ENCODE peak calls at places on chromosome 3, in four cellular contexts. One of them, this sample, is unnamed.

GRCh38 chr3:165770781-165771180 is 66.4 kb downstream of the BCHE start:
- DNase-seq in astrocyte of the spinal cord: peak; percentile 55
- DNase-seq in left lung: no peak
- DNase-seq in adrenal gland: no peak
- DNase-seq in this sample: peak; percentile 0

GRCh38 chr3:52136513-52136912 is 17.7 kb downstream of the POC1A start:
- DNase-seq in astrocyte of the spinal cord: peak; percentile 9
- DNase-seq in left lung: no peak
- DNase-seq in adrenal gland: no peak
- DNase-seq in this sample: no peak

GRCh38 chr3:161084277-161084676 is 20.9 kb downstream of the B3GALNT1 start:
- DNase-seq in left lung: no peak
- DNase-seq in astrocyte of the spinal cord: no peak
- DNase-seq in adrenal gland: no peak
- DNase-seq in this sample: no peak

GRCh38 chr3:152745677-152746076 is 89.3 kb upstream of the P2RY1 start:
- DNase-seq in adrenal gland: no peak
- DNase-seq in astrocyte of the spinal cord: no peak
- DNase-seq in left lung: no peak
- DNase-seq in this sample: no peak

GRCh38 chr3:37862712-37863551 is 1.3 kb downstream of the CTDSPL start:
- DNase-seq in astrocyte of the spinal cord: peak; percentile 48
- DNase-seq in left lung: no peak
- DNase-seq in adrenal gland: peak; percentile 25
- DNase-seq in this sample: peak; percentile 41

GRCh38 chr3:148710665-148711064 is 13.0 kb downstream of the AGTR1 start:
- DNase-seq in adrenal gland: no peak
- DNase-seq in left lung: no peak
- DNase-seq in astrocyte of the spinal cord: no peak
- DNase-seq in this sample: no peak

GRCh38 chr3:186849392-186849975 is 7.0 kb downstream of the ADIPOQ start:
- DNase-seq in astrocyte of the spinal cord: peak; percentile 56
- DNase-seq in adrenal gland: no peak
- DNase-seq in left lung: no peak
- DNase-seq in this sample: peak; percentile 38

GRCh38 chr3:158103956-158104338 is 2.3 kb downstream of the SHOX2 start:
- DNase-seq in adrenal gland: no peak
- DNase-seq in astrocyte of the spinal cord: no peak
- DNase-seq in left lung: no peak
- DNase-seq in this sample: no peak

GRCh38 chr3:51874889-51875288 is 512 bp downstream of the IQCF5 start:
- DNase-seq in left lung: no peak
- DNase-seq in astrocyte of the spinal cord: no peak
- DNase-seq in adrenal gland: no peak
- DNase-seq in this sample: no peak

GRCh38 chr3:168139947-168140346 is 44.2 kb upstream of the GOLIM4 start:
- DNase-seq in astrocyte of the spinal cord: no peak
- DNase-seq in left lung: no peak
- DNase-seq in adrenal gland: no peak
- DNase-seq in this sample: no peak

GRCh38 chr3:127226451-127226850 is 33.5 kb downstream of the PRR23E start:
- DNase-seq in adrenal gland: no peak
- DNase-seq in astrocyte of the spinal cord: no peak
- DNase-seq in left lung: no peak
- DNase-seq in this sample: no peak

GRCh38 chr3:182364723-182365650 is 428.3 kb upstream of the ATP11B start:
- DNase-seq in left lung: no peak
- DNase-seq in adrenal gland: no peak
- DNase-seq in astrocyte of the spinal cord: peak; percentile 92
- DNase-seq in this sample: no peak

GRCh38 chr3:194688207-194688711 is 2.6 kb downstream of the FAM43A start:
- DNase-seq in adrenal gland: no peak
- DNase-seq in astrocyte of the spinal cord: peak; percentile 29
- DNase-seq in left lung: peak; percentile 41
- DNase-seq in this sample: peak; percentile 59

GRCh38 chr3:132777171-132777570 is 55.0 kb upstream of the NPHP3 start:
- DNase-seq in adrenal gland: no peak
- DNase-seq in left lung: no peak
- DNase-seq in astrocyte of the spinal cord: no peak
- DNase-seq in this sample: no peak

GRCh38 chr3:86867990-86868389 is 123.0 kb downstream of the VGLL3 start:
- DNase-seq in left lung: no peak
- DNase-seq in astrocyte of the spinal cord: peak; percentile 53
- DNase-seq in adrenal gland: no peak
- DNase-seq in this sample: peak; percentile 40

GRCh38 chr3:184176377-184177330 is 2.0 kb downstream of the AP2M1 start:
- DNase-seq in adrenal gland: peak; percentile 91
- DNase-seq in astrocyte of the spinal cord: peak; percentile 98
- DNase-seq in left lung: peak; percentile 76
- DNase-seq in this sample: peak; percentile 98

GRCh38 chr3:153162513-153163348 is 705 bp downstream of the RAP2B start:
- DNase-seq in adrenal gland: peak; percentile 34
- DNase-seq in astrocyte of the spinal cord: peak; percentile 40
- DNase-seq in left lung: peak; percentile 52
- DNase-seq in this sample: peak; percentile 47

DNA sequence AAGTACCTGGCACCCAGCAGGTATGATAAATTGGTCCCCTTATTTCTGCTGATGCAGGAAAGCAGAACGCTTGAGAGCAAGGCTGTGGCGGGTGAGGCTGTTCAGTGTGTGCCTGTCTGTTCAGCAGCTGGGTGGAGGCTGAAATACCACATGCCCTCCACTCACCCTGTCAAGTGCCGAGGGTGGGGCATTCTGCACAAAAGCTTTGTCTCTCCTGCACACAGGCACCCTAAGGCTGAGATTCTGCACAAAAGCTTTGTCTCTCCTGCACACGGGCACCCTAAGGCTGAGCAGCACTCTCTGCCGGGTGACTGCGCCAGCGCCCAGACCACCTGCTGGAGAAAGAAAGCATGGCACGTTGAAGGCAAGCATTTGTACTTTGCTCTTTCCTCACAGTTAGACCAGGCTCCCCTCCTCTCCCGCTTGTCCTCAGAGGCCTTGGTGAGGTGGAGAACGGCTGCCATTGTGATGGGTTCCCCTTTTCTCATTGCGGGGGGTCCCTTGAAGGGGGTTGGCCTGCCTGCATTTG is 97.5 kb downstream of the BDH1 start:
- DNase-seq in adrenal gland: no peak
- DNase-seq in left lung: no peak
- DNase-seq in astrocyte of the spinal cord: no peak
- DNase-seq in this sample: no peak
- TF ChIP-seq CTCF in adrenal gland: peak; percentile 12
- TF ChIP-seq CTCF in left lung: peak; percentile 19
- TF ChIP-seq CTCF in astrocyte of the spinal cord: peak; percentile 28
- TF ChIP-seq CTCF in this sample: peak; percentile 4

DNA sequence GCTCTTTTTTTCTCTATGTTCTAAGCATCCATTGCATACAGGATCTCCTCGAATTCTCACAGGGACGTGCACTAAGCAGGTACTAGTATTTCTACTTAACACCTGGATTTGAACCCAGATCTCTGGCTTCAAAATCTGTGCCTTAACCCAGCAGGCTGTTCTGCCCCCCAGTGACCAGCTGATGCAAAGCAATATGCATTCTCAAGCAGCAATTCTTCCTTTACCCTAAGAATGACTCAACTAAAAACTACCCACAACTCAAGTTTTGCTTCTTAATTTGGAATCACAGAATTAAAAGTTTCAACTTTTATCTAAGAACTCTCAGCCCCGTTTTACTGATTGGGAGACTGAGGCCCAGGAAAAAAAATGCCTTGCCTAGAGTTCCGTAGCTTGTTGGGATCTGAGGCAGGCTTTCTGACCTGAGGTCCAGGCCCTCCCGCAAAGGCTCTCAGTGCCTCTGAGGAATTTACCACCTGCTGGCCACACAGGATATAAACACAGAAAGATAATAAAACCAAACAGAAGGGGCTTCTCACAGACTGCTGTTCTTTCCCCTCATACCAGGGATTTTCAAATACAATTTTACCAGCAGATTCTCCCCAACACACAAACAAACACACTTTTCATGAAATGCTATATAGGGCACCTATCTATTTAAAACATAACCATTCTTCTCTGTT is 115.4 kb upstream of the RAD18 start:
- DNase-seq in adrenal gland: no peak
- DNase-seq in astrocyte of the spinal cord: no peak
- DNase-seq in left lung: no peak
- DNase-seq in this sample: no peak
- TF ChIP-seq CTCF in adrenal gland: no peak
- TF ChIP-seq CTCF in astrocyte of the spinal cord: no peak
- TF ChIP-seq CTCF in left lung: no peak
- TF ChIP-seq CTCF in this sample: no peak

GRCh38 chr3:151067158-151067557 is 18.3 kb upstream of the MED12L start:
- DNase-seq in astrocyte of the spinal cord: no peak
- DNase-seq in left lung: no peak
- DNase-seq in adrenal gland: no peak
- DNase-seq in this sample: peak; percentile 7
- TF ChIP-seq CTCF in astrocyte of the spinal cord: no peak
- TF ChIP-seq CTCF in left lung: no peak
- TF ChIP-seq CTCF in adrenal gland: no peak
- TF ChIP-seq CTCF in this sample: peak; percentile 20

GRCh38 chr3:188739547-188739946 is 432.2 kb upstream of the TPRG1 start:
- DNase-seq in adrenal gland: no peak
- DNase-seq in left lung: no peak
- DNase-seq in astrocyte of the spinal cord: no peak
- DNase-seq in this sample: no peak
- TF ChIP-seq CTCF in adrenal gland: no peak
- TF ChIP-seq CTCF in left lung: no peak
- TF ChIP-seq CTCF in astrocyte of the spinal cord: no peak
- TF ChIP-seq CTCF in this sample: no peak

DNA sequence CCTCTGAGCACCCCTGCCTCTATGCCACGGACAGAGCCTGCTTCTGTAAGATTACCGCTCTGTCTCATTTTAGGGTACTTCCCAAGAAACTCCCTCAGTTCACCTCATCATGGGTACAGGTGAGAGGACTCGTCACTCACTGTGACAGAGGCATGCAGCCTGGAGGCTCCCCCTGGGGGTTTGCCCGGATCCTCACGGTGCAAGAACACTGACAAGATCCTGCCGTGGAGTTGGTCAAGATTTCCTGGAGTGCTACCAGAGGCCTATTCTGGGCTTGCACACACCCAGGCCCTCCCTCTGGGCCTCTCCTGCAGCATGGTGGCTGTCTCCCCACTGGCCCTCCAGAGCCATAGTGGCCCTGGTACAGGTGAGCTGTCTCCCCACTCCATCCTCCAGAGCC is 103.1 kb upstream of the TNIK start:
- DNase-seq in astrocyte of the spinal cord: no peak
- DNase-seq in adrenal gland: no peak
- DNase-seq in left lung: no peak
- DNase-seq in this sample: no peak
- TF ChIP-seq CTCF in astrocyte of the spinal cord: peak; percentile 6
- TF ChIP-seq CTCF in adrenal gland: no peak
- TF ChIP-seq CTCF in left lung: no peak
- TF ChIP-seq CTCF in this sample: no peak

GRCh38 chr3:188153949-188154757 is at the start of gene LPP:
- DNase-seq in adrenal gland: peak; percentile 83
- DNase-seq in astrocyte of the spinal cord: peak; percentile 76
- DNase-seq in left lung: peak; percentile 87
- DNase-seq in this sample: peak; percentile 77
- TF ChIP-seq CTCF in adrenal gland: peak; percentile 1
- TF ChIP-seq CTCF in astrocyte of the spinal cord: no peak
- TF ChIP-seq CTCF in left lung: no peak
- TF ChIP-seq CTCF in this sample: no peak

DNA sequence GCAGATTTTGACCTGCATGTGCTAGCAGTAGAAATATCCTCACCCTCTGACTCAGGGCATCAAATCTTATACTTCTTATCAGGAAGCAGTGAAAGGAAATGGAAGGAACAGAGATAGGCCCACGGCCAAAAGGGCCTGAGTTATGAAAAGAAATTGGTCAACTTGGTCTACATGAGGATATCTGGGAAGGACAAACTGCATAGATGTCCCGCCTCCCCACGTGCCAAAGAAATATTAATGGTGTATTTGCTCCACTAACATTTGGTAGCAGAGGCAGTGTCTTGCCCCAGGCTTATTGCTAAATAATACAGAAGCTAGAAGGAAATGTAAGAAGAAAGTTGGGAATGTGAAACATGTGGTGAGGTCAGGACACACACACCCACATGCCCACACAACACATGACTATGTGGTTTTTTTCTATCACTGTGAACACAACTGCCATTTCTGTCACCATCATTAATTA is 93.5 kb upstream of the COL8A1 start:
- DNase-seq in astrocyte of the spinal cord: no peak
- DNase-seq in left lung: no peak
- DNase-seq in adrenal gland: peak; percentile 40
- DNase-seq in this sample: peak; percentile 82
- TF ChIP-seq CTCF in astrocyte of the spinal cord: no peak
- TF ChIP-seq CTCF in left lung: no peak
- TF ChIP-seq CTCF in adrenal gland: no peak
- TF ChIP-seq CTCF in this sample: no peak

This sample was measured in fibroblast of villous mesenchyme.